ENCODE peak calls at places on chromosome 3, in four cellular contexts. S, F, P and G are unnamed samples.

GRCh38 chr3:134852132-134852531 is 57.1 kb downstream of the EPHB1 start:
- DNase-seq in S (no peak), F (no peak), P (no peak), G (no peak)

GRCh38 chr3:33117461-33117860 is 3.6 kb downstream of the CRTAP start:
- DNase-seq in S (no peak), F (no peak), P (no peak), G (no peak)

GRCh38 chr3:66411436-66411835 is 89.4 kb downstream of the LRIG1 start:
- DNase-seq in S (no peak), F (no peak), P (no peak), G (no peak)

GRCh38 chr3:195411831-195412230 is 31.0 kb downstream of the ACAP2 start:
- DNase-seq in S (no peak), F (no peak), P (peak; percentile 26), G (no peak)

GRCh38 chr3:62665627-62666433 is 209.4 kb downstream of the CADPS start:
- DNase-seq in S (no peak), F (no peak), P (peak; percentile 31), G (peak; percentile 10)

GRCh38 chr3:195825191-195825588 is 13.5 kb upstream of the MUC4 start:
- DNase-seq in S (no peak), F (no peak), P (no peak), G (no peak)

GRCh38 chr3:145936986-145937385 is 224.0 kb downstream of the PLOD2 start:
- DNase-seq in S (no peak), F (no peak), P (peak; percentile 18), G (no peak)

GRCh38 chr3:152204218-152204617 is 64.5 kb upstream of the MBNL1 start:
- DNase-seq in S (no peak), F (no peak), P (no peak), G (no peak)

GRCh38 chr3:110925804-110926203 is 145.8 kb upstream of the NECTIN3 start:
- DNase-seq in S (no peak), F (no peak), P (no peak), G (no peak)

GRCh38 chr3:61571516-61572336 is 10.4 kb downstream of the PTPRG start:
- DNase-seq in S (no peak), F (no peak), P (peak; percentile 66), G (no peak)

GRCh38 chr3:47678446-47679338 is 100.0 kb upstream of the CSPG5 start:
- DNase-seq in S (no peak), F (no peak), P (no peak), G (no peak)

GRCh38 chr3:110576962-110577361 is 494.7 kb upstream of the NECTIN3 start:
- DNase-seq in S (no peak), F (no peak), P (peak; percentile 95), G (no peak)

GRCh38 chr3:60551455-60552209 is 699.6 kb downstream of the FHIT start:
- DNase-seq in S (no peak), F (no peak), P (no peak), G (no peak)

GRCh38 chr3:107241217-107241616 is 136.0 kb upstream of the CCDC54 start:
- DNase-seq in S (no peak), F (no peak), P (peak; percentile 11), G (peak; percentile 12)

GRCh38 chr3:123194552-123194951 is 7.2 kb upstream of the SEC22A start:
- DNase-seq in S (no peak), F (no peak), P (no peak), G (no peak)

GRCh38 chr3:9932535-9932842 is 1.1 kb upstream of the CRELD1 start:
- DNase-seq in S (no peak), F (no peak), P (no peak), G (no peak)

GRCh38 chr3:63050548-63050947 is 175.3 kb upstream of the CADPS start:
- DNase-seq in S (no peak), F (no peak), P (no peak), G (no peak)

GRCh38 chr3:129034650-129035049 is 25.9 kb upstream of the GP9 start:
- DNase-seq in S (no peak), F (no peak), P (no peak), G (no peak)

GRCh38 chr3:123448503-123449091 is at the start of gene ADCY5:
- DNase-seq in S (no peak), F (no peak), P (no peak), G (no peak)

GRCh38 chr3:197368821-197369220 is 70.4 kb upstream of the DLG1 start:
- DNase-seq in S (no peak), F (no peak), P (no peak), G (no peak)

GRCh38 chr3:156151824-156152428 is 31.5 kb downstream of the KCNAB1 start:
- DNase-seq in S (peak; percentile 15), F (peak; percentile 41), P (peak; percentile 49), G (peak; percentile 36)

GRCh38 chr3:48567090-48567489 is 3.5 kb upstream of the UCN2 start:
- DNase-seq in S (no peak), F (no peak), P (no peak), G (no peak)

GRCh38 chr3:190864002-190864401 is 1.5 kb upstream of the GMNC start:
- DNase-seq in S (no peak), F (no peak), P (no peak), G (no peak)

GRCh38 chr3:100198579-100199269 is 62.1 kb upstream of the TBC1D23 start:
- DNase-seq in S (no peak), F (no peak), P (no peak), G (no peak)

GRCh38 chr3:143951351-143951971 is 20.2 kb upstream of the DIPK2A start:
- DNase-seq in S (no peak), F (no peak), P (no peak), G (no peak)

GRCh38 chr3:99413504-99413903 is 224.9 kb upstream of the COL8A1 start:
- DNase-seq in S (no peak), F (no peak), P (no peak), G (no peak)

GRCh38 chr3:195071011-195071728 is 199.8 kb downstream of the XXYLT1 start:
- DNase-seq in S (no peak), F (no peak), P (no peak), G (no peak)

GRCh38 chr3:12193485-12194165 is 34.9 kb upstream of the TIMP4 start:
- DNase-seq in S (no peak), F (no peak), P (peak; percentile 94), G (no peak)

GRCh38 chr3:38646630-38647029 is 2.9 kb downstream of the SCN5A start:
- DNase-seq in S (no peak), F (no peak), P (no peak), G (no peak)

GRCh38 chr3:183613366-183614293 is 21.8 kb upstream of the KLHL24 start:
- DNase-seq in S (no peak), F (no peak), P (no peak), G (no peak)